ENCODE peak calls at places on chromosomes 7 and 10, in eight cellular contexts. One of them, this sample, is unnamed.

GRCh38 chr10:57628592-57629284 is 639.0 kb downstream of the IPMK start:
- DNase-seq in kidney epithelial cell: peak
- DNase-seq in HepG2: peak
- DNase-seq in endothelial cell: no peak
- DNase-seq in GM13976: no peak
- DNase-seq in DND-41: no peak
- DNase-seq in cardiac fibroblast: no peak
- DNase-seq in esophagus muscularis mucosa: no peak
- DNase-seq in this sample: no peak

GRCh38 chr10:36114913-36115312 is 472.8 kb upstream of the FZD8 start:
- DNase-seq in kidney epithelial cell: no peak
- DNase-seq in HepG2: no peak
- DNase-seq in endothelial cell: no peak
- DNase-seq in GM13976: no peak
- DNase-seq in DND-41: no peak
- DNase-seq in cardiac fibroblast: peak
- DNase-seq in esophagus muscularis mucosa: no peak
- DNase-seq in this sample: no peak

GRCh38 chr7:93044147-93044810 is 73.5 kb downstream of the SAMD9 start:
- DNase-seq in kidney epithelial cell: no peak
- DNase-seq in HepG2: no peak
- DNase-seq in endothelial cell: no peak
- DNase-seq in GM13976: no peak
- DNase-seq in DND-41: no peak
- DNase-seq in cardiac fibroblast: peak
- DNase-seq in esophagus muscularis mucosa: no peak
- DNase-seq in this sample: no peak

GRCh38 chr7:1401011-1401410 is 58.3 kb downstream of the MICALL2 start:
- DNase-seq in kidney epithelial cell: no peak
- DNase-seq in HepG2: no peak
- DNase-seq in endothelial cell: no peak
- DNase-seq in GM13976: no peak
- DNase-seq in DND-41: no peak
- DNase-seq in cardiac fibroblast: no peak
- DNase-seq in esophagus muscularis mucosa: no peak
- DNase-seq in this sample: no peak

GRCh38 chr7:64802699-64803098 is 8.5 kb downstream of the ZNF138 start:
- DNase-seq in kidney epithelial cell: no peak
- DNase-seq in HepG2: no peak
- DNase-seq in endothelial cell: no peak
- DNase-seq in GM13976: no peak
- DNase-seq in DND-41: no peak
- DNase-seq in cardiac fibroblast: no peak
- DNase-seq in esophagus muscularis mucosa: peak
- DNase-seq in this sample: no peak

GRCh38 chr10:29804025-29804852 is 169.5 kb upstream of the SVIL start:
- DNase-seq in kidney epithelial cell: peak
- DNase-seq in HepG2: peak
- DNase-seq in endothelial cell: no peak
- DNase-seq in GM13976: no peak
- DNase-seq in DND-41: peak
- DNase-seq in cardiac fibroblast: peak
- DNase-seq in esophagus muscularis mucosa: no peak
- DNase-seq in this sample: no peak

GRCh38 chr10:86068532-86069337 is 297.9 kb downstream of the GRID1 start:
- DNase-seq in kidney epithelial cell: no peak
- DNase-seq in HepG2: no peak
- DNase-seq in endothelial cell: no peak
- DNase-seq in GM13976: no peak
- DNase-seq in DND-41: no peak
- DNase-seq in cardiac fibroblast: no peak
- DNase-seq in esophagus muscularis mucosa: no peak
- DNase-seq in this sample: no peak

GRCh38 chr10:116133641-116134040 is 139.4 kb downstream of the GFRA1 start:
- DNase-seq in kidney epithelial cell: no peak
- DNase-seq in HepG2: no peak
- DNase-seq in endothelial cell: no peak
- DNase-seq in GM13976: no peak
- DNase-seq in DND-41: no peak
- DNase-seq in cardiac fibroblast: no peak
- DNase-seq in esophagus muscularis mucosa: peak
- DNase-seq in this sample: no peak

GRCh38 chr10:129971381-129972144 is 7.5 kb upstream of the EBF3 start:
- DNase-seq in kidney epithelial cell: no peak
- DNase-seq in HepG2: peak
- DNase-seq in endothelial cell: peak
- DNase-seq in GM13976: peak
- DNase-seq in DND-41: no peak
- DNase-seq in cardiac fibroblast: peak
- DNase-seq in esophagus muscularis mucosa: peak
- DNase-seq in this sample: no peak

GRCh38 chr7:35487402-35487801 is 207.5 kb downstream of the HERPUD2 start:
- DNase-seq in kidney epithelial cell: no peak
- DNase-seq in HepG2: no peak
- DNase-seq in endothelial cell: no peak
- DNase-seq in GM13976: no peak
- DNase-seq in DND-41: no peak
- DNase-seq in cardiac fibroblast: no peak
- DNase-seq in esophagus muscularis mucosa: peak
- DNase-seq in this sample: no peak

GRCh38 chr10:21242915-21243314 is 282.6 kb downstream of the SKIDA1 start:
- DNase-seq in kidney epithelial cell: no peak
- DNase-seq in HepG2: no peak
- DNase-seq in endothelial cell: no peak
- DNase-seq in GM13976: no peak
- DNase-seq in DND-41: no peak
- DNase-seq in cardiac fibroblast: no peak
- DNase-seq in esophagus muscularis mucosa: no peak
- DNase-seq in this sample: no peak

GRCh38 chr7:73681031-73681430 is 2.2 kb downstream of the DNAJC30 start:
- DNase-seq in kidney epithelial cell: peak
- DNase-seq in HepG2: no peak
- DNase-seq in endothelial cell: no peak
- DNase-seq in GM13976: no peak
- DNase-seq in DND-41: no peak
- DNase-seq in cardiac fibroblast: peak
- DNase-seq in esophagus muscularis mucosa: no peak
- DNase-seq in this sample: no peak

GRCh38 chr10:92200564-92200963 is 90.3 kb downstream of the CPEB3 start:
- DNase-seq in kidney epithelial cell: no peak
- DNase-seq in HepG2: no peak
- DNase-seq in endothelial cell: no peak
- DNase-seq in GM13976: no peak
- DNase-seq in DND-41: no peak
- DNase-seq in cardiac fibroblast: no peak
- DNase-seq in esophagus muscularis mucosa: no peak
- DNase-seq in this sample: no peak

GRCh38 chr10:75165684-75166622 is 44.6 kb upstream of the VDAC2 start:
- DNase-seq in kidney epithelial cell: no peak
- DNase-seq in HepG2: no peak
- DNase-seq in endothelial cell: no peak
- DNase-seq in GM13976: peak
- DNase-seq in DND-41: peak
- DNase-seq in cardiac fibroblast: peak
- DNase-seq in esophagus muscularis mucosa: no peak
- DNase-seq in this sample: no peak

GRCh38 chr7:121369462-121369861 is 26.6 kb downstream of the FAM3C start:
- DNase-seq in kidney epithelial cell: no peak
- DNase-seq in HepG2: peak
- DNase-seq in endothelial cell: no peak
- DNase-seq in GM13976: peak
- DNase-seq in DND-41: no peak
- DNase-seq in cardiac fibroblast: peak
- DNase-seq in esophagus muscularis mucosa: no peak
- DNase-seq in this sample: no peak

DNA sequence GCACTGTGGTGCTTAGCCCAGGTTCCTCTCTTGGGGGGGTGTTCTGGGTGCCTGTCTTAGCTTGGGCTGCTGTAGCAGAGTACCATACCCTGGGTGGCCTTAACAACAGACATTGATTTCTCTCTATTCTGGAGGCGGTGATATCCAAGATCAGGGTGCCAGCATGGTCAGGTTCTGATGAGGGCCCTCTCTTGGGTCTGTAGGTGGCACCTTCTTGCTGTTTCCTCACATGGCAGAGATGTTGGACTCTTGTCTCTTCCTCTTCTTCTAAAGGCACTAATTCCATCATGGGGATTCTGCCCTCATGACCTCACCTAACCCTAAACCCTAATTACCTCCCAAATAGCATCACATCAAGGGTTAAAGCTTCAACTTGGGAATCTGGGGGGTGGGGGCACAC is 19.9 kb upstream of the CRHR2 start:
- DNase-seq in kidney epithelial cell: no peak
- DNase-seq in HepG2: no peak
- DNase-seq in endothelial cell: no peak
- DNase-seq in GM13976: no peak
- DNase-seq in DND-41: peak
- DNase-seq in cardiac fibroblast: peak
- DNase-seq in esophagus muscularis mucosa: no peak
- DNase-seq in this sample: no peak
- TF ChIP-seq CTCF in kidney epithelial cell: peak
- TF ChIP-seq CTCF in HepG2: no peak
- TF ChIP-seq CTCF in endothelial cell: no peak
- TF ChIP-seq CTCF in GM13976: no peak
- TF ChIP-seq CTCF in DND-41: peak
- TF ChIP-seq CTCF in cardiac fibroblast: peak
- TF ChIP-seq CTCF in esophagus muscularis mucosa: no peak
- TF ChIP-seq CTCF in this sample: no peak

DNA sequence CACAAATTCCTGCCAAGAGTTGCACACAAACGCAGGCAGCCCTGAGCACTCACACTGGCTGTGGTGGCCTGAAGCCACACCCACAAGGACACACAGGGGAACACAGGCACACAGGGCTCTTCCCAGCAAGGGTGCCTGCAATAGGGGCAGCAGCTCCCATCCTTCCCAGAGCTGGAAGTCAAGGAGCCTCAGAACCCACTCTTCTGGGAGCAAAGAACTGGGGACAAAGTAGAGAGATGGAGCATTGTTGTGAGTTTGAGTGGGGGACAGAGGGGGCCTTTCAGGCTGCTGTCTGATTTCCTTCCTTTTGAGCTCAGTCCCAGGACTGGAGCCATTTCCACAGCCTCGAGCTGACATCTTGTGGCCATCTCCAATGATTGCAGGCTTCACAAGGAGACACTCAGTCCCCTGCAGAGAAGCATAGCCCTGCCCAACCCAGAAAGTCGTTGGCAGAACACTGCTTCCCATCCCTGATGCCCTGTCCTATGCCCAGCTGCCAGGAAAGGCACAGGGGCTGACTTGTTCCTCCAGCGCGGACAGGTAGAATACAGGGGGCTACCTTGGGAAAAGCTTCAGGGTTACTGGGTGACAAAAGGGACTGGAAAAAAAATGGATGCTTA is 34.4 kb upstream of the SLF2 start:
- DNase-seq in kidney epithelial cell: no peak
- DNase-seq in HepG2: peak
- DNase-seq in endothelial cell: peak
- DNase-seq in GM13976: peak
- DNase-seq in DND-41: peak
- DNase-seq in cardiac fibroblast: peak
- DNase-seq in esophagus muscularis mucosa: no peak
- DNase-seq in this sample: peak
- TF ChIP-seq CTCF in kidney epithelial cell: peak
- TF ChIP-seq CTCF in HepG2: peak
- TF ChIP-seq CTCF in endothelial cell: peak
- TF ChIP-seq CTCF in GM13976: peak
- TF ChIP-seq CTCF in DND-41: peak
- TF ChIP-seq CTCF in cardiac fibroblast: peak
- TF ChIP-seq CTCF in esophagus muscularis mucosa: peak
- TF ChIP-seq CTCF in this sample: peak

GRCh38 chr10:82282782-82283456 is 407.9 kb downstream of the NRG3 start:
- DNase-seq in kidney epithelial cell: no peak
- DNase-seq in HepG2: no peak
- DNase-seq in endothelial cell: no peak
- DNase-seq in GM13976: no peak
- DNase-seq in DND-41: no peak
- DNase-seq in cardiac fibroblast: no peak
- DNase-seq in esophagus muscularis mucosa: no peak
- DNase-seq in this sample: no peak
- TF ChIP-seq CTCF in kidney epithelial cell: no peak
- TF ChIP-seq CTCF in HepG2: no peak
- TF ChIP-seq CTCF in endothelial cell: no peak
- TF ChIP-seq CTCF in GM13976: no peak
- TF ChIP-seq CTCF in DND-41: no peak
- TF ChIP-seq CTCF in cardiac fibroblast: no peak
- TF ChIP-seq CTCF in esophagus muscularis mucosa: no peak
- TF ChIP-seq CTCF in this sample: no peak

GRCh38 chr7:130070900-130071622 is 727 bp downstream of the KLHDC10 start:
- DNase-seq in kidney epithelial cell: no peak
- DNase-seq in HepG2: no peak
- DNase-seq in endothelial cell: no peak
- DNase-seq in GM13976: no peak
- DNase-seq in DND-41: no peak
- DNase-seq in cardiac fibroblast: peak
- DNase-seq in esophagus muscularis mucosa: no peak
- DNase-seq in this sample: no peak

GRCh38 chr7:130069978-130070899 is at the start of gene KLHDC10:
- DNase-seq in kidney epithelial cell: peak
- DNase-seq in HepG2: peak
- DNase-seq in endothelial cell: peak
- DNase-seq in GM13976: peak
- DNase-seq in DND-41: peak
- DNase-seq in cardiac fibroblast: peak
- DNase-seq in esophagus muscularis mucosa: peak
- DNase-seq in this sample: peak

GRCh38 chr7:130069179-130069977 is 956 bp upstream of the KLHDC10 start:
- DNase-seq in kidney epithelial cell: no peak
- DNase-seq in HepG2: peak
- DNase-seq in endothelial cell: no peak
- DNase-seq in GM13976: no peak
- DNase-seq in DND-41: no peak
- DNase-seq in cardiac fibroblast: no peak
- DNase-seq in esophagus muscularis mucosa: no peak
- DNase-seq in this sample: no peak

DNA sequence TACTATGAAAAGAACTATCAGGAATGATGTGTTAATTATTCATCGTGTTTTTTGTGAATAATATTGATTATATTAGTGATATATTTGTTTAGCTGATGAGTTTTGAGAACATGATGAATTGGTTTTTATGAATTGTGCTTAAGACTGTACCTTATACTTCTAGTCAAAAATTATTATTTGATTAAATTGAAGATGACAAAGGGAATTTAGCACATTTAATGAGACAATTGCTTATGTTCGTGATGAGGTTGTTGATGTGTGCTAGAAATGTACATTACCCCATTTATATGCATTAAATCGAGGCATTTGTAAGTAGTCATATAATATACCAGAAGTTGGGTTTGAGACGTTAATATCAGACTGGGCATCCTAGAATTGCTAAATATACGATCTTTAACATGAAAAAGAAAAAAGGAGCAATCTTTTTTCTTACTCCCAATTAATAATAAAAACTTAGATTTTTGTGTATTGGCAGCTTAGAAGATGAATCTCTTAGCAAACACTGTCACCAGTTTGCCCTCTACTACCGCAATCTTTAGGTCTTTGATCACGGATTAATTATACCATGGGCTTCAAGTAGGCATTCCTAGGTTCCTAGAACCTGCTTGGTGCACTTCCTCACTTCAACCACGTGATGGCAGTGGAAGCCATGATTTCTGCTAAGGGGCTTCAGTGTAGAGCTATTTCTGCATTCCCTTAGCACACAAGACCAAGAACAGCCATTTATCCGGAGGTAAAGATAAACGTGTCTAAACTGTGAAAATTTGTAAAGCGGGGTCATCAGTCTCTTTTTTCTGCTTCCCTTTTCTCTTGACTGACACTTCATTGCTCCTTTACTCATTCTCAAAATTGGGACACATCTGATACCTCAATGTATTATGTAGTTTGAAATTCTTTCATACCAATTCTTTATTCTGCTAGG is 1.6 kb downstream of the KLHDC10 start:
- DNase-seq in kidney epithelial cell: peak
- DNase-seq in HepG2: peak
- DNase-seq in endothelial cell: peak
- DNase-seq in GM13976: peak
- DNase-seq in DND-41: peak
- DNase-seq in cardiac fibroblast: peak
- DNase-seq in esophagus muscularis mucosa: no peak
- DNase-seq in this sample: no peak
- TF ChIP-seq CTCF in kidney epithelial cell: peak
- TF ChIP-seq CTCF in HepG2: peak
- TF ChIP-seq CTCF in endothelial cell: peak
- TF ChIP-seq CTCF in GM13976: peak
- TF ChIP-seq CTCF in DND-41: peak
- TF ChIP-seq CTCF in cardiac fibroblast: peak
- TF ChIP-seq CTCF in esophagus muscularis mucosa: peak
- TF ChIP-seq CTCF in this sample: peak

This sample was measured in D721Med.